ENCODE peak calls at places on chromosomes 16 and 17, in seven cellular contexts. D, A, Y, V, J, N and K are unnamed samples.

GRCh38 chr16:2869502-2870064 is 11.6 kb upstream of the PRSS22 start:
- DNase-seq in D (no peak), A (no peak), Y (no peak), V (no peak), J (no peak), N (no peak), K (no peak)

GRCh38 chr16:4806280-4806679 is 3.8 kb upstream of the ROGDI start:
- DNase-seq in D (no peak), A (no peak), Y (no peak), V (no peak), J (no peak), N (no peak), K (no peak)

GRCh38 chr16:72884037-72884436 is 163.9 kb downstream of the ZFHX3 start:
- DNase-seq in D (no peak), A (no peak), Y (no peak), V (no peak), J (no peak), N (no peak), K (no peak)

GRCh38 chr17:42065201-42065600 is 14.8 kb upstream of the C17orf113 start:
- DNase-seq in D (no peak), A (no peak), Y (no peak), V (no peak), J (no peak), N (no peak), K (no peak)

GRCh38 chr16:53789159-53789558 is 85.2 kb downstream of the FTO start:
- DNase-seq in D (no peak), A (no peak), Y (no peak), V (no peak), J (no peak), N (no peak), K (no peak)

GRCh38 chr17:74601944-74602572 is 10.0 kb upstream of the CD300LD start:
- DNase-seq in D (peak), A (no peak), Y (no peak), V (no peak), J (no peak), N (no peak), K (peak)

GRCh38 chr17:20073056-20073979 is 64.2 kb downstream of the SPECC1 start:
- DNase-seq in D (peak), A (no peak), Y (no peak), V (no peak), J (no peak), N (peak), K (peak)

GRCh38 chr16:56603589-56603988 is 4.8 kb upstream of the MT2A start:
- DNase-seq in D (no peak), A (no peak), Y (no peak), V (no peak), J (no peak), N (no peak), K (no peak)

GRCh38 chr17:4476017-4476416 is 22.7 kb upstream of the SPNS2 start:
- DNase-seq in D (no peak), A (no peak), Y (no peak), V (no peak), J (no peak), N (no peak), K (no peak)

GRCh38 chr16:88617268-88618031 is 20.9 kb upstream of the IL17C start:
- DNase-seq in D (no peak), A (no peak), Y (no peak), V (no peak), J (no peak), N (no peak), K (no peak)

GRCh38 chr16:29819506-29819905 is 756 bp upstream of the MVP start:
- DNase-seq in D (no peak), A (no peak), Y (no peak), V (no peak), J (no peak), N (no peak), K (no peak)
- TF ChIP-seq CTCF in D (no peak), A (no peak), Y (no peak), V (no peak), J (no peak), N (no peak), K (no peak)

GRCh38 chr17:50181155-50181554 is 15.3 kb downstream of the SGCA start:
- DNase-seq in D (no peak), A (no peak), Y (no peak), V (no peak), J (no peak), N (no peak), K (no peak)

GRCh38 chr17:50180066-50180465 is 14.3 kb downstream of the SGCA start:
- DNase-seq in D (no peak), A (no peak), Y (no peak), V (no peak), J (no peak), N (no peak), K (no peak)

GRCh38 chr17:50180593-50180992 is 14.8 kb downstream of the SGCA start:
- DNase-seq in D (no peak), A (no peak), Y (no peak), V (no peak), J (no peak), N (no peak), K (no peak)

GRCh38 chr17:50182783-50183438 is 17.1 kb downstream of the SGCA start:
- DNase-seq in D (no peak), A (no peak), Y (no peak), V (no peak), J (no peak), N (no peak), K (no peak)

GRCh38 chr17:50181601-50182345 is 16.0 kb downstream of the SGCA start:
- DNase-seq in D (no peak), A (no peak), Y (no peak), V (no peak), J (no peak), N (no peak), K (no peak)
- TF ChIP-seq CTCF in D (no peak), A (no peak), Y (no peak), V (no peak), J (no peak), N (no peak), K (no peak)

GRCh38 chr17:63434951-63435571 is 11.0 kb downstream of the CYB561 start:
- DNase-seq in D (no peak), A (peak), Y (no peak), V (no peak), J (peak), N (peak), K (no peak)
- TF ChIP-seq CTCF in D (peak), A (no peak), Y (no peak), V (peak), J (no peak), N (no peak), K (no peak)

DNA sequence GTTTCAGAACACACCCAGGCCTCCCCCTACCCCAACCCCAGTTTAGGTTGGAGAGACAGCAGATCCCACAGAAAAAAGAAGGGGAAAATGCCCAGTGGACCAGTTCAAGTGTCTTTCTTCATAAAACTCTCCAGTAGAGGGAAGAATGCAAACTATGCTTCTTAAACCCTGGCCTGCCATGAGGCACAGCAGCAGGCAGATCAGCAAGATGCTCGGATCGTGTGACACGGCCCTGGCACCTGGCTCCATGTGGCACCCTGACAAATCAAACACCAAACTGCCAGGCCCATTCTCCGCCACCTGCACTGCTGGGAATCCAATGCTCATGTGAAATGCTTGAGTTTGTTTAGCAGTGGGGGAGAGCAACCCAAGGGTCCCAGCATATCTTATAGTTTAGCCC is 166.8 kb downstream of the SOX9 start:
- DNase-seq in D (no peak), A (no peak), Y (no peak), V (no peak), J (no peak), N (no peak), K (no peak)
- TF ChIP-seq CTCF in D (no peak), A (no peak), Y (no peak), V (no peak), J (no peak), N (no peak), K (no peak)

GRCh38 chr16:11354733-11355574 is 9.7 kb downstream of the RMI2 start:
- DNase-seq in D (peak), A (peak), Y (no peak), V (peak), J (no peak), N (no peak), K (peak)
- TF ChIP-seq CTCF in D (peak), A (no peak), Y (no peak), V (no peak), J (no peak), N (no peak), K (peak)

DNA sequence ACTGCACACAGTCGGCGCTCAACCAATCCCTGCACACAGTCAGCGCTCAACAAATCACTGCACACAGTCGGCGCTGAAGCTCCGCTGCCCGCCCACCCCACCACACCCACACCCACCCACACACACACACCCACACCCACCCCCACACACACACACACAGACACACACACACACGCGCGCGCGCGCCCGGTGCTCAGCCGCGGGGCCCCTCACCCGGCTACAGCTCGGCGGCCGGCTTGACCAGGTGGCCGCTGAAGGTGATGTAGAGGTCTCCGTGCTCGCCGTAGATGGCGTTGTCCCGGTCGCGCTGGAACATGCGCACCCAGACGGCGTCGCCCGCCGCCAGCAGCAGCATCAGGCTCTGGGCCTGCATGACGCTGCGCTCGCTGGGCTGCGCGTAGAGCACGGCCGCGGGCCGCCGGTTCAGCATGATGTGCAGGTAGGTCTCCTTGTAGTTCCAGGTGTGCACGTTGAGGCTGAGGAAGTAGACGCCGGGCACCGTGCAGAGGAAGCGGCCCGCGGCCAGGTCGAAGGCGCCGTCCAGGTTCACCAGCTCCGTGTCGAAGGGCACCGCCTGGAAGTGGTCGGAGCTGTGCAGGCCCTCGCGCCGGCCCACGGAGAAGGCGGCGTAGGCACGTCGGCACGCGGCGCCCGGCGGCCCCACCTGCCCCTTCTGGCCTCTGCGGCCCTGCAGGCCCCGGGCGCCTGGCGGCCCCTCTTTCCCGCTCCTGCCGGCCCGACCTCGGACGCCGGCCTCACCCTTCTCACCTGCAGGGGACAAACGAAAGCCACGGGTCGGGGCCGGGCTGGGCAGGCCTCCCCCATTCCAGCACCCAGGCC is 2.5 kb downstream of the C1QTNF8 start:
- DNase-seq in D (no peak), A (no peak), Y (no peak), V (no peak), J (no peak), N (no peak), K (no peak)
- TF ChIP-seq CTCF in D (no peak), A (no peak), Y (no peak), V (no peak), J (no peak), N (no peak), K (no peak)